ENCODE peak calls at places on chromosomes 12 and 14, in ten cellular contexts. One of them, this sample, is unnamed.

GRCh38 chr12:20523658-20524057 is 155.3 kb downstream of the PDE3A start:
- DNase-seq in GM12878: no peak
- DNase-seq in sigmoid colon: no peak
- DNase-seq in breast epithelium: no peak
- DNase-seq in endothelial cell of umbilical vein: no peak
- DNase-seq in K562: no peak
- DNase-seq in stomach: no peak
- DNase-seq in HepG2: no peak
- DNase-seq in suprapubic skin: no peak
- DNase-seq in prostate gland: no peak
- DNase-seq in this sample: no peak

GRCh38 chr12:67208326-67209067 is 60.7 kb upstream of the CAND1 start:
- DNase-seq in GM12878: no peak
- DNase-seq in sigmoid colon: no peak
- DNase-seq in breast epithelium: no peak
- DNase-seq in endothelial cell of umbilical vein: no peak
- DNase-seq in K562: no peak
- DNase-seq in stomach: no peak
- DNase-seq in HepG2: no peak
- DNase-seq in suprapubic skin: no peak
- DNase-seq in prostate gland: no peak
- DNase-seq in this sample: no peak

GRCh38 chr12:132942611-132943010 is 13.5 kb downstream of the ZNF605 start:
- DNase-seq in GM12878: no peak
- DNase-seq in sigmoid colon: no peak
- DNase-seq in breast epithelium: no peak
- DNase-seq in endothelial cell of umbilical vein: no peak
- DNase-seq in K562: no peak
- DNase-seq in stomach: no peak
- DNase-seq in HepG2: no peak
- DNase-seq in suprapubic skin: no peak
- DNase-seq in prostate gland: no peak
- DNase-seq in this sample: no peak

GRCh38 chr12:132445884-132446471 is 44.0 kb upstream of the FBRSL1 start:
- DNase-seq in GM12878: no peak
- DNase-seq in sigmoid colon: no peak
- DNase-seq in breast epithelium: no peak
- DNase-seq in endothelial cell of umbilical vein: peak
- DNase-seq in K562: peak
- DNase-seq in stomach: peak
- DNase-seq in HepG2: no peak
- DNase-seq in suprapubic skin: no peak
- DNase-seq in prostate gland: peak
- DNase-seq in this sample: peak

GRCh38 chr14:34331728-34332623 is 130.1 kb downstream of the SPTSSA start:
- DNase-seq in GM12878: peak
- DNase-seq in sigmoid colon: no peak
- DNase-seq in breast epithelium: peak
- DNase-seq in endothelial cell of umbilical vein: peak
- DNase-seq in K562: peak
- DNase-seq in stomach: peak
- DNase-seq in HepG2: peak
- DNase-seq in suprapubic skin: peak
- DNase-seq in prostate gland: peak
- DNase-seq in this sample: peak

GRCh38 chr14:22593189-22593588 is 4.2 kb upstream of the DAD1 start:
- DNase-seq in GM12878: no peak
- DNase-seq in sigmoid colon: no peak
- DNase-seq in breast epithelium: no peak
- DNase-seq in endothelial cell of umbilical vein: no peak
- DNase-seq in K562: no peak
- DNase-seq in stomach: no peak
- DNase-seq in HepG2: no peak
- DNase-seq in suprapubic skin: no peak
- DNase-seq in prostate gland: no peak
- DNase-seq in this sample: no peak

GRCh38 chr14:45201908-45202307 is 51.1 kb downstream of the MIS18BP1 start:
- DNase-seq in GM12878: no peak
- DNase-seq in sigmoid colon: no peak
- DNase-seq in breast epithelium: no peak
- DNase-seq in endothelial cell of umbilical vein: peak
- DNase-seq in K562: no peak
- DNase-seq in stomach: no peak
- DNase-seq in HepG2: peak
- DNase-seq in suprapubic skin: no peak
- DNase-seq in prostate gland: no peak
- DNase-seq in this sample: no peak

GRCh38 chr14:26984318-26985177 is 386.7 kb upstream of the NOVA1 start:
- DNase-seq in GM12878: no peak
- DNase-seq in sigmoid colon: peak
- DNase-seq in breast epithelium: peak
- DNase-seq in endothelial cell of umbilical vein: peak
- DNase-seq in K562: peak
- DNase-seq in stomach: peak
- DNase-seq in HepG2: peak
- DNase-seq in suprapubic skin: peak
- DNase-seq in prostate gland: peak
- DNase-seq in this sample: no peak

GRCh38 chr12:132631357-132632065 is 12.9 kb downstream of the P2RX2 start:
- DNase-seq in GM12878: no peak
- DNase-seq in sigmoid colon: peak
- DNase-seq in breast epithelium: no peak
- DNase-seq in endothelial cell of umbilical vein: no peak
- DNase-seq in K562: no peak
- DNase-seq in stomach: no peak
- DNase-seq in HepG2: no peak
- DNase-seq in suprapubic skin: no peak
- DNase-seq in prostate gland: no peak
- DNase-seq in this sample: peak

DNA sequence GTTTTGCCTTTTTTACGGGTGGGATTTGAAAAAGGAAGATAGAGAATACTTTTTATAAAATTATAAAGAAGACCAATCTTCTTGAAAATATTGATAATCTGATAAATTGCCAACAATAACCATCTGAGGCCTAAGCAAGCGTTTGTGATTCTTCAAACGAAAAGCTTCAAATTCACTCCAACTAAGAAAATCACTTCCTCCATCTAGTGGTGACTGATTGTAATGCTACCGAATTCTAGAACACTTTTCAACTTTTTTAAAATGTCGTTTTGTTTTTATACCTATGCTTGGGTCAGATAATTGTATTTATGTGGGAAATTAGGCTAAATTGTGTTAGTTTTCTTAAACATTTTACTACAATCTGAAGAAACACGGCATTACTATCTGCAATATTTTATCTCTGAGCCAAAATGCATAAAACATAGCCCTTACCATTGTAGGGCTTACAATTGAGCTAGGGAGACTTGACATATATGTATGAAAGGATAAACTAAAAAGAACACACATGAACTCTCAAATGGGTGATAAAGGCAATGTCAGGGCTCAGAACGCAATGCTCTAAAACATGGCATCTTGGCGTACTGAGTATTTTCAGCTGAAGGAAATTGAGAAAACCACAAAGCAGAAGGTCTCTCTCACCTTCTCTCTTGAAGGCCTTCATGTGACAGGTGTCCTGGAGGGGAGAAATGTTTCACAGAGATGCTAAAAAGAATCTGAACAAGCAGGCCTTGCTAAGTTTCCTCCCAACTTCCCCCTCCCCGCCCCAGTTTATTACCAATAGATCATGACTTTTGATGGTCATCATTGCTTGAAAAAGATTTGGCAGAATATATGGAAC is 36.8 kb upstream of the G2E3 start:
- DNase-seq in GM12878: peak
- DNase-seq in sigmoid colon: no peak
- DNase-seq in breast epithelium: no peak
- DNase-seq in endothelial cell of umbilical vein: peak
- DNase-seq in K562: peak
- DNase-seq in stomach: no peak
- DNase-seq in HepG2: peak
- DNase-seq in suprapubic skin: no peak
- DNase-seq in prostate gland: no peak
- DNase-seq in this sample: no peak
- TF ChIP-seq CTCF in GM12878: peak
- TF ChIP-seq CTCF in sigmoid colon: peak
- TF ChIP-seq CTCF in breast epithelium: peak
- TF ChIP-seq CTCF in endothelial cell of umbilical vein: peak
- TF ChIP-seq CTCF in K562: peak
- TF ChIP-seq CTCF in stomach: peak
- TF ChIP-seq CTCF in HepG2: peak
- TF ChIP-seq CTCF in suprapubic skin: peak
- TF ChIP-seq CTCF in prostate gland: peak
- TF ChIP-seq CTCF in this sample: peak

DNA sequence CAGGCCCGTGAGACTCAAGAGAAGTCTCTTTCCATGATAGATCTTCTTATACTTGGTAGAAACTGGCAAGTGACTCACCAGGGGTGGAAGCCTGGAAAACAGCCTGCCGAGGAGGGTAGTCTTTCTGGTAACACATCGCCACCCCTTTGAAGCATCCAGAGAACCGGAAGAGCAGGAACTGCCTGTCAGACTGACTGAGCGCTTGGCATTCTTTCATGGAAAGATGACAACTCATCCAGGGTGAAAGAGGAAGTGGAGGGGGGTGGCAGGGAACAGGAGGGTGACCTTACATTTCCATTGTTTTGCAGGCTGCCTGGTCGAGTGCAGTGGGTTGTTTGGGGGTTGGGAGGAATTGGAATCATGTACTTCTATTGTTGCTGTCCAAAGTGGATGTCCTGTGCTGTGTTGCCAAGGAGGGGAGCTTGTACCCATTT is 34.5 kb downstream of the PRKCH start:
- DNase-seq in GM12878: no peak
- DNase-seq in sigmoid colon: peak
- DNase-seq in breast epithelium: peak
- DNase-seq in endothelial cell of umbilical vein: peak
- DNase-seq in K562: no peak
- DNase-seq in stomach: no peak
- DNase-seq in HepG2: peak
- DNase-seq in suprapubic skin: peak
- DNase-seq in prostate gland: peak
- DNase-seq in this sample: peak
- TF ChIP-seq POLR2AphosphoS5 in GM12878: no peak
- TF ChIP-seq POLR2AphosphoS5 in sigmoid colon: peak
- TF ChIP-seq POLR2AphosphoS5 in breast epithelium: peak
- TF ChIP-seq POLR2AphosphoS5 in endothelial cell of umbilical vein: peak
- TF ChIP-seq POLR2AphosphoS5 in K562: no peak
- TF ChIP-seq POLR2AphosphoS5 in stomach: no peak
- TF ChIP-seq POLR2AphosphoS5 in HepG2: no peak
- TF ChIP-seq POLR2AphosphoS5 in suprapubic skin: peak
- TF ChIP-seq POLR2AphosphoS5 in prostate gland: peak
- TF ChIP-seq POLR2AphosphoS5 in this sample: no peak

GRCh38 chr14:31026076-31026394 is at the start of gene STRN3:
- DNase-seq in GM12878: no peak
- DNase-seq in sigmoid colon: no peak
- DNase-seq in breast epithelium: no peak
- DNase-seq in endothelial cell of umbilical vein: no peak
- DNase-seq in K562: no peak
- DNase-seq in stomach: no peak
- DNase-seq in HepG2: no peak
- DNase-seq in suprapubic skin: no peak
- DNase-seq in prostate gland: no peak
- DNase-seq in this sample: no peak
- TF ChIP-seq POLR2A in GM12878: peak
- TF ChIP-seq POLR2A in sigmoid colon: peak
- TF ChIP-seq POLR2A in breast epithelium: no peak
- TF ChIP-seq POLR2A in endothelial cell of umbilical vein: no peak
- TF ChIP-seq POLR2A in K562: peak
- TF ChIP-seq POLR2A in stomach: no peak
- TF ChIP-seq POLR2A in HepG2: no peak
- TF ChIP-seq POLR2A in suprapubic skin: no peak
- TF ChIP-seq POLR2A in prostate gland: no peak
- TF ChIP-seq POLR2A in this sample: no peak

DNA sequence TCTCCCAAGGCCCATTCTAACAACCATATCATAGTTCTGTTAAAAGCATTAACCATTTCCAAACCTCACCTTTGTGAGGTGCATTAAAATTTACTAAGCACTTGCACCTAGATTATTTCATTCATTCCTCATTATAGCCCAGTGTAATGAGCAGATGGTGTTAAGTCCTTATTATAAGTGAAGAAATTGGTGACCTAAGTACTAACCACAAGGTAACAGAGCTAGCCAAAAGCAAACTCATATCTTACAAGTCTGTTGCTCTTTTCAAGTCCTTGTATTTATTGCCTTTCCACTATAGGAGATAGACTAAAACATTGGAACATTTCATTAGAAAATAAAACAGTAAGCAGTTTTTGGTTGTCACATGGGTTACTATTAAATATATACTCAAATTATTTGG is 49.7 kb downstream of the TDP1 start:
- DNase-seq in GM12878: no peak
- DNase-seq in sigmoid colon: no peak
- DNase-seq in breast epithelium: no peak
- DNase-seq in endothelial cell of umbilical vein: no peak
- DNase-seq in K562: no peak
- DNase-seq in stomach: no peak
- DNase-seq in HepG2: no peak
- DNase-seq in suprapubic skin: no peak
- DNase-seq in prostate gland: no peak
- DNase-seq in this sample: no peak
- TF ChIP-seq CTCF in GM12878: no peak
- TF ChIP-seq CTCF in sigmoid colon: no peak
- TF ChIP-seq CTCF in breast epithelium: no peak
- TF ChIP-seq CTCF in endothelial cell of umbilical vein: no peak
- TF ChIP-seq CTCF in K562: no peak
- TF ChIP-seq CTCF in stomach: no peak
- TF ChIP-seq CTCF in HepG2: no peak
- TF ChIP-seq CTCF in suprapubic skin: no peak
- TF ChIP-seq CTCF in prostate gland: no peak
- TF ChIP-seq CTCF in this sample: no peak

GRCh38 chr14:75566752-75567151 is 11.7 kb upstream of the FLVCR2 start:
- DNase-seq in GM12878: no peak
- DNase-seq in sigmoid colon: no peak
- DNase-seq in breast epithelium: no peak
- DNase-seq in endothelial cell of umbilical vein: no peak
- DNase-seq in K562: no peak
- DNase-seq in stomach: no peak
- DNase-seq in HepG2: no peak
- DNase-seq in suprapubic skin: no peak
- DNase-seq in prostate gland: no peak
- DNase-seq in this sample: no peak
- TF ChIP-seq POLR2AphosphoS5 in GM12878: no peak
- TF ChIP-seq POLR2AphosphoS5 in sigmoid colon: no peak
- TF ChIP-seq POLR2AphosphoS5 in breast epithelium: no peak
- TF ChIP-seq POLR2AphosphoS5 in endothelial cell of umbilical vein: no peak
- TF ChIP-seq POLR2AphosphoS5 in K562: no peak
- TF ChIP-seq POLR2AphosphoS5 in stomach: no peak
- TF ChIP-seq POLR2AphosphoS5 in HepG2: no peak
- TF ChIP-seq POLR2AphosphoS5 in suprapubic skin: no peak
- TF ChIP-seq POLR2AphosphoS5 in prostate gland: no peak
- TF ChIP-seq POLR2AphosphoS5 in this sample: no peak